ENCODE peak calls at places on chromosome 7, in five cellular contexts. M, V, S, L and P are unnamed samples. For H3K27me3, the result is how much of the 10 kb centered on the place peaks cover.

GRCh38 chr7:40506158-40506557 is 371.4 kb downstream of the SUGCT start:
- DNase-seq in M (no peak), V (no peak), S (peak), L (no peak), P (no peak)

GRCh38 chr7:130349911-130350782 is 5.5 kb downstream of the CPA5 start:
- DNase-seq in M (no peak), V (no peak), S (peak), L (no peak), P (no peak)

GRCh38 chr7:135800560-135800959 is 51.9 kb upstream of the FAM180A start:
- DNase-seq in M (no peak), V (no peak), S (peak), L (no peak), P (no peak)

GRCh38 chr7:19773361-19773760 is at the start of gene TMEM196:
- DNase-seq in M (no peak), V (no peak), S (peak), L (no peak), P (peak)

GRCh38 chr7:1555813-1556540 is at the start of gene TMEM184A:
- DNase-seq in M (no peak), V (no peak), S (no peak), L (no peak), P (peak)

GRCh38 chr7:74138945-74139843 is 35.0 kb upstream of the EIF4H start:
- DNase-seq in M (no peak), V (no peak), S (no peak), L (no peak), P (no peak)

GRCh38 chr7:69871213-69871885 is 273.1 kb downstream of the AUTS2 start:
- DNase-seq in M (peak), V (no peak), S (peak), L (peak), P (no peak)

GRCh38 chr7:155763721-155764431 is 48.4 kb downstream of the SHH start:
- DNase-seq in M (peak), V (peak), S (peak), L (no peak), P (no peak)

GRCh38 chr7:84112771-84113170 is 81.8 kb downstream of the SEMA3A start:
- DNase-seq in M (no peak), V (peak), S (no peak), L (no peak), P (no peak)

GRCh38 chr7:124033093-124033806 is 383 bp upstream of the TMEM229A start:
- DNase-seq in M (no peak), V (peak), S (peak), L (no peak), P (peak)

GRCh38 chr7:132080967-132081668 is 495.2 kb downstream of the PLXNA4 start:
- DNase-seq in M (peak), V (no peak), S (peak), L (no peak), P (no peak)

GRCh38 chr7:86867163-86867762 is 192.2 kb downstream of the ELAPOR2 start:
- DNase-seq in M (no peak), V (no peak), S (no peak), L (no peak), P (no peak)

GRCh38 chr7:107972075-107972482 is 30.9 kb downstream of the LAMB1 start:
- DNase-seq in M (peak), V (peak), S (peak), L (peak), P (no peak)

GRCh38 chr7:97541188-97541587 is 190.7 kb upstream of the TAC1 start:
- DNase-seq in M (no peak), V (no peak), S (no peak), L (no peak), P (no peak)

GRCh38 chr7:81626008-81626407 is 143.8 kb downstream of the HGF start:
- DNase-seq in M (peak), V (no peak), S (peak), L (no peak), P (no peak)

GRCh38 chr7:25012254-25012653 is 32.3 kb upstream of the OSBPL3 start:
- DNase-seq in M (no peak), V (no peak), S (no peak), L (no peak), P (no peak)

GRCh38 chr7:145633513-145633912 is 483.1 kb upstream of the CNTNAP2 start:
- DNase-seq in M (no peak), V (no peak), S (peak), L (no peak), P (no peak)

GRCh38 chr7:43108255-43109011 is 4.0 kb upstream of the HECW1 start:
- DNase-seq in M (no peak), V (peak), S (peak), L (no peak), P (peak)

GRCh38 chr7:99563650-99564049 is 5.2 kb downstream of the ZNF655 start:
- DNase-seq in M (peak), V (no peak), S (peak), L (no peak), P (no peak)

GRCh38 chr7:128869944-128870285 is 7.3 kb downstream of the ATP6V1F start:
- DNase-seq in M (no peak), V (no peak), S (no peak), L (no peak), P (no peak)

GRCh38 chr7:128871050-128871449 is 8.4 kb downstream of the ATP6V1F start:
- DNase-seq in M (no peak), V (no peak), S (no peak), L (no peak), P (no peak)

GRCh38 chr7:128874140-128875031 is 11.7 kb downstream of the ATP6V1F start:
- DNase-seq in M (no peak), V (no peak), S (no peak), L (no peak), P (peak)

GRCh38 chr7:128873234-128873633 is 10.6 kb downstream of the ATP6V1F start:
- DNase-seq in M (no peak), V (no peak), S (no peak), L (no peak), P (no peak)

DNA sequence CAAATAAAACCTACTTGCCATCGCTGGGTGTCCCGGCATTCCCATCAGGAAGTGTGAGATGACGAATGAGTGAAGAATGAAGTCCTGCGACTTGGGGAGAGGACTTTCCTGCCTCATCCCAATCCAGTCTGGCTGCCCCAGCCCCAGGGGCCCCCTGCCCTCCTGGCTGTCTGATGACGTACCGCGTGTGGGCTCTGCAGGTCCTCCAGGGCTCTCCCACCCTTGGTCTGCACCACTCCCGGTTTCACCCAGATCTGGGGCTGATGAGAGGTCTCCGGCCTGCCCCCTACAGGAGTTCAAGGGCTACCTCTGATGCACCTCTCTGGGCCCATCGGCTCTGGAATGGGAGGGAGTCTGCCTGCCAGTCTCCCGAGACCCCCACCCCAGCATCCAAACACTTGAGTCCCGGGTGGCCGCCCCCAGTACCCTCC is 9.8 kb downstream of the ATP6V1F start:
- DNase-seq in M (no peak), V (no peak), S (no peak), L (no peak), P (no peak)
- TF ChIP-seq CTCF in M (no peak), V (no peak), S (peak), L (peak), P (no peak)

GRCh38 chr7:151451156-151451555 is 11.2 kb upstream of the CRYGN start:
- DNase-seq in M (no peak), V (no peak), S (no peak), L (no peak), P (no peak)

GRCh38 chr7:151452680-151453325 is 12.9 kb upstream of the CRYGN start:
- DNase-seq in M (no peak), V (no peak), S (no peak), L (no peak), P (no peak)

GRCh38 chr7:151449990-151450389 is 10.0 kb upstream of the CRYGN start:
- DNase-seq in M (no peak), V (no peak), S (no peak), L (no peak), P (no peak)

GRCh38 chr7:151452141-151452571 is 12.2 kb upstream of the CRYGN start:
- DNase-seq in M (no peak), V (no peak), S (no peak), L (no peak), P (no peak)

GRCh38 chr7:151451626-151452025 is 11.7 kb upstream of the CRYGN start:
- DNase-seq in M (no peak), V (no peak), S (no peak), L (no peak), P (no peak)
- H3K4me3 ChIP-seq in M (no peak), V (no peak), S (no peak), L (no peak), P (no peak)

GRCh38 chr7:141228482-141228881 is 154.6 kb downstream of the TMEM178B start:
- DNase-seq in M (no peak), V (no peak), S (no peak), L (no peak), P (peak)
- H3K27me3 ChIP-seq in M (under half), V (under half), S (under half), L (under half), P (under half)

DNA sequence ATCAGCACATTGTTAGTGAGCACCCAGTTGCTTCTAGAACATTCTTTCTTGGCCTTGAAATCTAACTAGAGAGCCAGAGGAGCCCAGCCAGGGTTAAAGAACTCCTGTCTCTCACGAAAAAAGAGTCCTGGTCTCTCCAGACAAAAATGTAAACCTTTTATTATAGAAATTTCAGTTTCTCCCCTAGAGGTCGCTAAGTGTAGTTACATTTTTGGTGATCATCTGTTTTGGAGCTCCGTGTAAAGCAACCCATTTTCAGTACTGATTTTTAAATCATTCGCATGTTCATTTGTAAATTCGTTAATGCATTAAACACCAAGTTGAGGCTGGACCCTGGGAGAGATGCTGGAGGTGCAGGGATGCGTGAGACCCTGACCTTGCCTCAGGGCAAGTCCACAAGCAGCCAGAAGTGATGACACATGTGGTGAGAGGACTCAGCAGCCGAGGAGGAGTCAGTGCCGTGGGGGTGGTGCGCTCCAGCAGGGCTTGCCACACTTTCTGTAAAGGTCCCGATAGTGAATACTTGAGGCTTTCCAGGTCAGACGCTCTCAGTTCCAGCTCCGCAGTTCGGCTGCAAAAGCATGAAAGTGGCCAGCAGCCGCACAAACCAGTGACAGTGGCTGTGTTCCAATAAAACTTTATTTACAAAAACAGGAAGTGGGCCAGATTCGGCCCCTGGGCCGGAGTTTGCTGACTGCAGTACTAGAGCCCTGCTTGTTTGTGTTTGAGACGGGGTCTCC is 578.6 kb upstream of the FOXK1 start:
- DNase-seq in M (peak), V (no peak), S (no peak), L (no peak), P (no peak)
- TF ChIP-seq CTCF in M (peak), V (no peak), S (no peak), L (no peak), P (no peak)

GRCh38 chr7:94477878-94478277 is 31.7 kb upstream of the CASD1 start:
- DNase-seq in M (no peak), V (no peak), S (no peak), L (no peak), P (no peak)

GRCh38 chr7:94471604-94472003 is 38.0 kb upstream of the CASD1 start:
- DNase-seq in M (no peak), V (no peak), S (no peak), L (no peak), P (no peak)

GRCh38 chr7:94472608-94473007 is 37.0 kb upstream of the CASD1 start:
- DNase-seq in M (no peak), V (no peak), S (no peak), L (no peak), P (no peak)

GRCh38 chr7:94478648-94479214 is 30.9 kb upstream of the CASD1 start:
- DNase-seq in M (no peak), V (no peak), S (no peak), L (no peak), P (no peak)

DNA sequence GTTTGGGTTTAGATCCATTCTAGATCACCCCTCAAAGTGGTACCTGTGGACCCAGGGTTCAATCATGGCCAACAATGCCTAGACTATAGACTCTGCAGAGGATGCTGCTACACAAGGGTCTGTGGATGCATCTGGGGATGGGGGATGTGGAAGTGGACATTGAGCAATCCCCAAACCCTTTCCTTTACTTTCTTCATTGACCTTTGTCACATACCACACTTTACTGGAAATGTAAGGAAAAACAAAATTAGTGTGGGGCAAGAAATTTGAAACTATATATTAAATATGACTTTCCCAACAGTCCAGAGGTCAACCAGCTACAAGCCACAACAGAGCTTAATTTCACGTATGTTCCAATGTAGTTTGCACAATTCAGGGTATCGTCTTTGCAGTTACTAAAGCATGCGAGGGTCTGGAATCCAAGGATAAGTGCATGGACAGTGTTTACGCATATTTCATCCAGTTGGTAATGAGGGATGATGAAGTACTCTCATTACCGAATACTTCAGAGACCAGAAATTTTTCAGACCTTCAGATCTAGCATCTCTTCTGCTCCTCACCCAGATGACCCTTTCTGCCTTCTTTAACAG is 33.3 kb upstream of the CASD1 start:
- DNase-seq in M (no peak), V (no peak), S (no peak), L (no peak), P (no peak)
- H3K4me3 ChIP-seq in M (no peak), V (no peak), S (no peak), L (no peak), P (no peak)

GRCh38 chr7:140937702-140938283 is 13.1 kb upstream of the BRAF start:
- DNase-seq in M (no peak), V (no peak), S (no peak), L (no peak), P (no peak)
- H3K27me3 ChIP-seq in M (under half), V (under half), S (under half), L (under half), P (under half)

GRCh38 chr7:101496017-101496416 is 133.1 kb downstream of the MYL10 start:
- DNase-seq in M (no peak), V (no peak), S (peak), L (no peak), P (no peak)
- TF ChIP-seq CTCF in M (no peak), V (no peak), S (no peak), L (no peak), P (no peak)

GRCh38 chr7:33906697-33907096 is 1.4 kb downstream of the BMPER start:
- DNase-seq in M (no peak), V (no peak), S (no peak), L (no peak), P (no peak)
- H3K4me3 ChIP-seq in M (no peak), V (no peak), S (peak), L (no peak), P (no peak)

GRCh38 chr7:140235114-140235513 is 58.3 kb upstream of the KDM7A start:
- DNase-seq in M (no peak), V (no peak), S (no peak), L (no peak), P (no peak)
- H3K27me3 ChIP-seq in M (under half), V (under half), S (under half), L (under half), P (under half)